ENCODE peak calls at places on chromosomes 11 and 22, in four cellular contexts. F is testis, Q is breast epithelium, G is heart left ventricle. M is an unnamed sample.

GRCh38 chr11:77568306-77568705 is 21.4 kb upstream of the AQP11 start:
- DNase-seq in F (no peak), Q (no peak), G (no peak), M (no peak)

GRCh38 chr11:63998558-63999348 is 12.5 kb downstream of the OTUB1 start:
- DNase-seq in Q (no peak), G (no peak), F (no peak), M (peak; percentile 56)

GRCh38 chr11:108538502-108538901 is 40.3 kb upstream of the POGLUT3 start:
- DNase-seq in Q (no peak), G (no peak), F (no peak), M (no peak)

GRCh38 chr11:72136677-72137255 is 1.2 kb downstream of the FOLR3 start:
- DNase-seq in G (no peak), F (no peak), Q (no peak), M (no peak)

GRCh38 chr22:32737811-32738210 is 63.7 kb upstream of the TIMP3 start:
- DNase-seq in F (no peak), G (no peak), Q (no peak), M (no peak)

GRCh38 chr11:28107331-28107725 is 628 bp downstream of the KIF18A start:
- DNase-seq in F (no peak), Q (no peak), G (no peak), M (peak; percentile 9)

GRCh38 chr11:109735139-109735538 is 313.1 kb downstream of the C11orf87 start:
- DNase-seq in G (no peak), F (no peak), Q (no peak), M (no peak)

GRCh38 chr11:11501546-11502274 is 120.1 kb downstream of the GALNT18 start:
- DNase-seq in Q (no peak), G (no peak), F (peak; percentile 48), M (no peak)

GRCh38 chr11:3795131-3796092 is 1.9 kb downstream of the NUP98 start:
- DNase-seq in Q (no peak), F (no peak), G (no peak), M (no peak)

GRCh38 chr11:44626645-44627044 is 61.2 kb downstream of the CD82 start:
- DNase-seq in F (peak; percentile 6), G (no peak), Q (no peak), M (no peak)

GRCh38 chr22:29130490-29130889 is 57.7 kb downstream of the KREMEN1 start:
- DNase-seq in G (no peak), F (no peak), Q (no peak), M (no peak)

GRCh38 chr22:38021201-38021600 is 36.0 kb upstream of the PICK1 start:
- DNase-seq in G (no peak), F (no peak), Q (no peak), M (no peak)

GRCh38 chr22:33747029-33747428 is 173.2 kb downstream of the LARGE1 start:
- DNase-seq in Q (no peak), F (no peak), G (no peak), M (no peak)

GRCh38 chr22:37923927-37924326 is 17.8 kb downstream of the MICALL1 start:
- DNase-seq in G (no peak), F (no peak), Q (no peak), M (no peak)

GRCh38 chr22:19203839-19204238 is 25.3 kb upstream of the SLC25A1 start:
- DNase-seq in F (no peak), Q (no peak), G (no peak), M (no peak)

GRCh38 chr11:706957-707816 is 1.2 kb downstream of the EPS8L2 start:
- DNase-seq in F (no peak), G (peak; percentile 62), Q (no peak), M (peak; percentile 71)

GRCh38 chr11:9759519-9760179 is 95.8 kb downstream of the SWAP70 start:
- DNase-seq in F (peak; percentile 65), G (peak; percentile 90), Q (peak; percentile 90), M (peak; percentile 54)

GRCh38 chr11:108881136-108881535 is 216.3 kb downstream of the DDX10 start:
- DNase-seq in Q (no peak), G (no peak), F (no peak), M (no peak)

GRCh38 chr11:63563201-63564055 is at the start of gene PLAAT2:
- DNase-seq in F (no peak), G (peak; percentile 14), Q (peak; percentile 13), M (no peak)

GRCh38 chr11:129386795-129387390 is 11.2 kb downstream of the BARX2 start:
- DNase-seq in F (no peak), Q (no peak), G (no peak), M (no peak)

GRCh38 chr22:23844739-23845202 is 6.0 kb upstream of the DERL3 start:
- DNase-seq in F (no peak), Q (no peak), G (peak; percentile 51), M (no peak)
- H3K4me3 ChIP-seq in F (no peak overlapping the region), Q (no peak overlapping the region), G (no peak overlapping the region), M (no peak overlapping the region)

GRCh38 chr11:19805346-19805745 is 92.7 kb downstream of the NAV2 start:
- DNase-seq in G (no peak), Q (no peak), F (no peak), M (no peak)

GRCh38 chr11:19806251-19806650 is 93.6 kb downstream of the NAV2 start:
- DNase-seq in G (no peak), Q (no peak), F (no peak), M (no peak)

GRCh38 chr11:19810852-19811251 is 98.2 kb downstream of the NAV2 start:
- DNase-seq in F (no peak), Q (no peak), G (no peak), M (no peak)

GRCh38 chr11:19805827-19806226 is 93.2 kb downstream of the NAV2 start:
- DNase-seq in Q (no peak), G (no peak), F (no peak), M (no peak)

DNA sequence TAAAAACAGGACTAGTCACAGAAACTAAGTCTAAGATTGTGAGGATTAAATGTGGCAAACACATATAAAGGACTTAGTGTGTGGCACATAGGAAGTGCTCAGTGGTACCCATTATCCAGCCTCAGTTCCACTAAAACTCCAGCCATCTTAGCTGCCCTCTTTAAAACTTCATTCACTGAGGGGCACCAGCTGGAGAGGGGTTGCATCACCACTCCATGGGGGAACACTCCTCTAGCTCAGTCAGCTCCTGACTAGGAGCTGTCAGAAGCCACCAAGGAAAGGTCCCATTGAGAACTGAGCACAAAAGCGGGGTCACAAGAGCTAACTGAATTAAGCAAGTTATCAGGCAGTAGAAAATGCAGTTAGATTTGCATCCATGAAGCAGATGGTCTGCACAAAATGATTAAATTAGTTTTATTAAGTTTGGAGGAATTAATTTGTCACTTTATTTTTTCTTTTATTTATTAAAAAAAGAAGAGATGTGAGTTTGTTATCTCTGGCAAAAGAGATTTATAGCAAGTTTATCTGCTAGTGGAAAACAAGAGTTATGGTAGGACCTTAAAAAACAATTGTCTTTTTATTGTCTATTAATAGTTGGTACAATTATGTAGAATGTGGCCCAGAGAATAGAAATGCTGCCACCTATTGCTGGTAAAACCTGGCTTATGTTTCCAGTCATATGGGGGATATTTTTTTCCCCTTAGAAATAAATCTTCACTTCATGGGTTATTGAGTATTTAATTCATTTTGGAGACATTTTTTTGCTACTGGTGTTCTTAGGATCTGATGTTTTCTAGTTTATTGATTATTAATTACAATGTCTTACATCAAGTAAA is 95.7 kb downstream of the NAV2 start:
- DNase-seq in G (no peak), Q (no peak), F (no peak), M (no peak)
- TF ChIP-seq CTCF in G (no peak), Q (no peak), F (no peak), M (no peak)

GRCh38 chr11:115695677-115696451 is 191.6 kb upstream of the CADM1 start:
- DNase-seq in Q (no peak), G (no peak), F (no peak), M (peak; percentile 80)
- H3K27ac ChIP-seq in Q (no peak overlapping the region), G (no peak overlapping the region), F (no peak overlapping the region), M (peak overlapping the region; percentile 94)

GRCh38 chr22:41933411-41934177 is 7.0 kb upstream of the TNFRSF13C start:
- DNase-seq in Q (no peak), G (no peak), F (no peak), M (no peak)

GRCh38 chr22:41936894-41937169 is 10.1 kb downstream of the CENPM start:
- DNase-seq in Q (no peak), G (no peak), F (no peak), M (no peak)

GRCh38 chr22:41932353-41932752 is 5.7 kb upstream of the TNFRSF13C start:
- DNase-seq in F (no peak), Q (no peak), G (no peak), M (no peak)

GRCh38 chr22:41934284-41935014 is 7.8 kb upstream of the TNFRSF13C start:
- DNase-seq in Q (no peak), G (no peak), F (no peak), M (peak; percentile 63)

GRCh38 chr22:41935015-41935908 is 8.7 kb upstream of the TNFRSF13C start:
- DNase-seq in F (no peak), G (no peak), Q (no peak), M (no peak)
- H3K4me3 ChIP-seq in F (no peak overlapping the region), G (no peak overlapping the region), Q (no peak overlapping the region), M (no peak overlapping the region)